ENCODE peak calls at places on chromosomes 7 and 10, in seven cellular contexts. One of them, this sample, is unnamed.

GRCh38 chr7:137454169-137455166 is 110.9 kb upstream of the PTN start:
- DNase-seq in stomach: no peak
- DNase-seq in Panc1: peak
- DNase-seq in psoas muscle: no peak
- DNase-seq in A549: peak
- DNase-seq in body of pancreas: peak
- DNase-seq in hepatocyte: peak
- DNase-seq in this sample: peak

GRCh38 chr10:30736685-30737232 is 107.2 kb upstream of the LYZL2 start:
- DNase-seq in stomach: peak
- DNase-seq in Panc1: peak
- DNase-seq in psoas muscle: peak
- DNase-seq in A549: peak
- DNase-seq in body of pancreas: peak
- DNase-seq in hepatocyte: peak
- DNase-seq in this sample: peak

GRCh38 chr10:31319602-31320178 is 674 bp downstream of the ZEB1 start:
- DNase-seq in stomach: no peak
- DNase-seq in Panc1: no peak
- DNase-seq in psoas muscle: no peak
- DNase-seq in A549: no peak
- DNase-seq in body of pancreas: no peak
- DNase-seq in hepatocyte: peak
- DNase-seq in this sample: no peak

GRCh38 chr10:45380903-45381610 is 7.0 kb downstream of the ALOX5 start:
- DNase-seq in stomach: no peak
- DNase-seq in Panc1: no peak
- DNase-seq in psoas muscle: no peak
- DNase-seq in A549: no peak
- DNase-seq in body of pancreas: peak
- DNase-seq in hepatocyte: no peak
- DNase-seq in this sample: no peak

GRCh38 chr10:69867699-69868558 is 66.2 kb downstream of the COL13A1 start:
- DNase-seq in stomach: no peak
- DNase-seq in Panc1: no peak
- DNase-seq in psoas muscle: peak
- DNase-seq in A549: no peak
- DNase-seq in body of pancreas: no peak
- DNase-seq in hepatocyte: no peak
- DNase-seq in this sample: no peak

GRCh38 chr10:49609283-49610014 is 661 bp upstream of the SLC18A3 start:
- DNase-seq in stomach: no peak
- DNase-seq in Panc1: no peak
- DNase-seq in psoas muscle: peak
- DNase-seq in A549: no peak
- DNase-seq in body of pancreas: no peak
- DNase-seq in hepatocyte: no peak
- DNase-seq in this sample: no peak

GRCh38 chr7:45184326-45185027 is 26.9 kb downstream of the RAMP3 start:
- DNase-seq in stomach: peak
- DNase-seq in Panc1: no peak
- DNase-seq in psoas muscle: no peak
- DNase-seq in A549: no peak
- DNase-seq in body of pancreas: no peak
- DNase-seq in hepatocyte: no peak
- DNase-seq in this sample: no peak

GRCh38 chr10:87691515-87692070 is 31.9 kb downstream of the PAPSS2 start:
- DNase-seq in stomach: no peak
- DNase-seq in Panc1: no peak
- DNase-seq in psoas muscle: no peak
- DNase-seq in A549: no peak
- DNase-seq in body of pancreas: no peak
- DNase-seq in hepatocyte: no peak
- DNase-seq in this sample: no peak

GRCh38 chr7:151336027-151336720 is 5.4 kb upstream of the NUB1 start:
- DNase-seq in stomach: no peak
- DNase-seq in Panc1: no peak
- DNase-seq in psoas muscle: no peak
- DNase-seq in A549: no peak
- DNase-seq in body of pancreas: no peak
- DNase-seq in hepatocyte: no peak
- DNase-seq in this sample: no peak

GRCh38 chr7:104018425-104018824 is 29.0 kb upstream of the RELN start:
- DNase-seq in stomach: no peak
- DNase-seq in Panc1: no peak
- DNase-seq in psoas muscle: no peak
- DNase-seq in A549: no peak
- DNase-seq in body of pancreas: no peak
- DNase-seq in hepatocyte: no peak
- DNase-seq in this sample: no peak

GRCh38 chr10:103513383-103514060 is 20.0 kb downstream of the NEURL1 start:
- DNase-seq in stomach: no peak
- DNase-seq in Panc1: no peak
- DNase-seq in psoas muscle: no peak
- DNase-seq in A549: no peak
- DNase-seq in body of pancreas: no peak
- DNase-seq in hepatocyte: no peak
- DNase-seq in this sample: no peak

GRCh38 chr7:42107484-42107883 is 129.5 kb downstream of the GLI3 start:
- DNase-seq in stomach: no peak
- DNase-seq in Panc1: no peak
- DNase-seq in psoas muscle: no peak
- DNase-seq in A549: no peak
- DNase-seq in body of pancreas: no peak
- DNase-seq in hepatocyte: peak
- DNase-seq in this sample: peak

GRCh38 chr10:17655009-17655408 is 11.1 kb downstream of the STAM start:
- DNase-seq in stomach: no peak
- DNase-seq in Panc1: no peak
- DNase-seq in psoas muscle: no peak
- DNase-seq in A549: no peak
- DNase-seq in body of pancreas: no peak
- DNase-seq in hepatocyte: no peak
- DNase-seq in this sample: no peak

GRCh38 chr7:1344421-1344820 is 111.7 kb downstream of the UNCX start:
- DNase-seq in stomach: no peak
- DNase-seq in Panc1: no peak
- DNase-seq in psoas muscle: peak
- DNase-seq in A549: no peak
- DNase-seq in body of pancreas: no peak
- DNase-seq in hepatocyte: no peak
- DNase-seq in this sample: no peak

GRCh38 chr10:85008493-85009181 is 680.2 kb downstream of the CCSER2 start:
- DNase-seq in stomach: no peak
- DNase-seq in Panc1: no peak
- DNase-seq in psoas muscle: no peak
- DNase-seq in A549: peak
- DNase-seq in body of pancreas: peak
- DNase-seq in hepatocyte: peak
- DNase-seq in this sample: no peak

GRCh38 chr7:123929107-123929506 is 4.1 kb downstream of the SPAM1 start:
- DNase-seq in stomach: peak
- DNase-seq in Panc1: no peak
- DNase-seq in psoas muscle: no peak
- DNase-seq in A549: no peak
- DNase-seq in body of pancreas: no peak
- DNase-seq in hepatocyte: peak
- DNase-seq in this sample: no peak

GRCh38 chr10:132066186-132066585 is 440 bp downstream of the JAKMIP3 start:
- DNase-seq in stomach: no peak
- DNase-seq in Panc1: no peak
- DNase-seq in psoas muscle: no peak
- DNase-seq in A549: no peak
- DNase-seq in body of pancreas: no peak
- DNase-seq in hepatocyte: no peak
- DNase-seq in this sample: peak

GRCh38 chr10:132064082-132064755 is 1.5 kb upstream of the JAKMIP3 start:
- DNase-seq in stomach: no peak
- DNase-seq in Panc1: no peak
- DNase-seq in psoas muscle: no peak
- DNase-seq in A549: no peak
- DNase-seq in body of pancreas: no peak
- DNase-seq in hepatocyte: no peak
- DNase-seq in this sample: no peak

GRCh38 chr10:132065491-132066105 is at the start of gene JAKMIP3:
- DNase-seq in stomach: peak
- DNase-seq in Panc1: peak
- DNase-seq in psoas muscle: peak
- DNase-seq in A549: peak
- DNase-seq in body of pancreas: peak
- DNase-seq in hepatocyte: peak
- DNase-seq in this sample: peak

GRCh38 chr10:132063432-132063831 is 2.3 kb upstream of the JAKMIP3 start:
- DNase-seq in stomach: no peak
- DNase-seq in Panc1: no peak
- DNase-seq in psoas muscle: no peak
- DNase-seq in A549: no peak
- DNase-seq in body of pancreas: no peak
- DNase-seq in hepatocyte: no peak
- DNase-seq in this sample: no peak

DNA sequence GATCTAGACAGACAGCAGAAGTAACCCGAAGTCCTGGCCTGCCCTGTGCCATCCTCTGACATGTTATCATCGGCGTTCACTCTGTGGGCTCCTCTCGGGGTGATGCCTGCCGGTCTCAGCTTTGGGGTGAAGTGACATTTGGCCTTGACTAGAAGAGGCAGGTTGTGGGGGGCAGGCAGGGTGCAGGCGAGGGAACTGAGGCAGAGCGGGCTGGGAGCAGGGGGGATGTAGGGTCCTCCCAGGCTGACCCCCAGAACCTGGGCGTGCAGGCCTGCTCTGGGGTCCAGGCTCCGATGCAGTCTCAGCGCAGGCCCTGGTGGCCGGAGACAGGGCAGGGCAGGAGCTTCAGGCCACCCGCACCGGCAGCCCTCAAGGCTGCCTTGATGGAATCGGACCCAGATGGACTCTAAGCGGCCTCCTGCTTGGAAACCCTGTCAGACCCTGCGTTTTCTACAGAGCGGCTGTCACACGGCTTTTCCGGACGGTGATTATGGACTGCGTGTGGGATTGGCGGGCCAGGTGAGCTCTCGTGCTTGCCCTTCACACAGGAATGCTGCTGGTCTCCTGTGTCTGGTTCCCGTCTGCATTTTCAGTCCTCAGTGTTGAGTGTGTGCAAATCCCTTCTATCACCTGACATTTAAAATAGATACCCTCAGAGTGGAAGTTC is 842 bp upstream of the JAKMIP3 start:
- DNase-seq in stomach: no peak
- DNase-seq in Panc1: no peak
- DNase-seq in psoas muscle: no peak
- DNase-seq in A549: no peak
- DNase-seq in body of pancreas: no peak
- DNase-seq in hepatocyte: no peak
- DNase-seq in this sample: no peak
- H3K4me3 ChIP-seq in stomach: peak
- H3K4me3 ChIP-seq in Panc1: peak
- H3K4me3 ChIP-seq in psoas muscle: peak
- H3K4me3 ChIP-seq in A549: peak
- H3K4me3 ChIP-seq in body of pancreas: no peak
- H3K4me3 ChIP-seq in hepatocyte: no peak
- H3K4me3 ChIP-seq in this sample: peak

DNA sequence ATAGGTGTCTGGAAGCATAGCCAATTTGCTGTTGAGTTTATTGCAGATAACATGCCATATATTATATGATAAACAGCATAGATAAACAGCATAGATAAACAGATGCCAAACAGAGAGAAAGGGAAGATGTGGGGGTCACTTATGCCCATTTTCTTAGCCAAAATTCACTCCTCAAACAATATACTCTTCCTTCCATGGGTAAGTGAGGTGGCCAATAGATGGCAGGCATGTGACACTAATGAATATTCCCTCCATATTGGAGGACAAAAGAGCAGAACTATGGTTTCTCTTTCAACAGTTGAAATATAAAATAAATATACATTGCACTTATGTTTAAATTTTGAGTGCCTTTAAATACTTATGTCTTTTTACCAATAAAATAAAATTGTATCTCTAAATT is 1212.8 kb downstream of the REEP3 start:
- DNase-seq in stomach: peak
- DNase-seq in Panc1: peak
- DNase-seq in psoas muscle: no peak
- DNase-seq in A549: peak
- DNase-seq in body of pancreas: peak
- DNase-seq in hepatocyte: peak
- DNase-seq in this sample: peak
- TF ChIP-seq CTCF in stomach: no peak
- TF ChIP-seq CTCF in Panc1: peak
- TF ChIP-seq CTCF in psoas muscle: no peak
- TF ChIP-seq CTCF in A549: peak
- TF ChIP-seq CTCF in body of pancreas: peak
- TF ChIP-seq CTCF in hepatocyte: peak
- TF ChIP-seq CTCF in this sample: peak

GRCh38 chr7:128168667-128169210 is 72.3 kb upstream of the LEP start:
- DNase-seq in stomach: no peak
- DNase-seq in Panc1: no peak
- DNase-seq in psoas muscle: no peak
- DNase-seq in A549: no peak
- DNase-seq in body of pancreas: no peak
- DNase-seq in hepatocyte: peak
- DNase-seq in this sample: peak

GRCh38 chr7:128165927-128166420 is 75.1 kb upstream of the LEP start:
- DNase-seq in stomach: no peak
- DNase-seq in Panc1: no peak
- DNase-seq in psoas muscle: no peak
- DNase-seq in A549: no peak
- DNase-seq in body of pancreas: no peak
- DNase-seq in hepatocyte: no peak
- DNase-seq in this sample: no peak

GRCh38 chr7:128166603-128167315 is 74.3 kb upstream of the LEP start:
- DNase-seq in stomach: no peak
- DNase-seq in Panc1: no peak
- DNase-seq in psoas muscle: no peak
- DNase-seq in A549: no peak
- DNase-seq in body of pancreas: peak
- DNase-seq in hepatocyte: peak
- DNase-seq in this sample: no peak

GRCh38 chr7:128167791-128168666 is 73.0 kb upstream of the LEP start:
- DNase-seq in stomach: no peak
- DNase-seq in Panc1: no peak
- DNase-seq in psoas muscle: no peak
- DNase-seq in A549: no peak
- DNase-seq in body of pancreas: no peak
- DNase-seq in hepatocyte: no peak
- DNase-seq in this sample: no peak

DNA sequence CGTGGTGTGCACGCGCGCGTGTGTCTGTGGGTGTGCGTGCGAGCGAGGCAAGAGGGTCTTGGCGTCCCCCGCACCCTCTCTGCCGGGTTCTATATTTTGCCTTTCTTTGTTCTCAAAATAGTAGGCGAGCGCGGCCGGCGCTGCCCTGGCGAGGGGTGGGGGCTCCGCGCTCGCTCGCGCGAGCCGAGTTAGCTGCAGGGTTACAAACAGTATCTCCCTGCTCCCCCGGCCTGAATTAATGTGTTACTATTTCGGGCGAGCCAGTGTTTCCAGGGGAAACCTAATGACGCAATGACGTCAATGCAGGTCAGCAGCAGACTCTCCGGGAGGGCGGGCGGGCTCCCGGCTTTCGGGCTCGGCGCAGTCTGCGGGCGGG is 73.8 kb upstream of the LEP start:
- DNase-seq in stomach: peak
- DNase-seq in Panc1: no peak
- DNase-seq in psoas muscle: no peak
- DNase-seq in A549: peak
- DNase-seq in body of pancreas: peak
- DNase-seq in hepatocyte: peak
- DNase-seq in this sample: peak
- H3K4me3 ChIP-seq in stomach: peak
- H3K4me3 ChIP-seq in Panc1: peak
- H3K4me3 ChIP-seq in psoas muscle: peak
- H3K4me3 ChIP-seq in A549: peak
- H3K4me3 ChIP-seq in body of pancreas: peak
- H3K4me3 ChIP-seq in hepatocyte: peak
- H3K4me3 ChIP-seq in this sample: peak

GRCh38 chr7:130490287-130490686 is 1.6 kb upstream of the MEST start:
- DNase-seq in stomach: no peak
- DNase-seq in Panc1: no peak
- DNase-seq in psoas muscle: no peak
- DNase-seq in A549: no peak
- DNase-seq in body of pancreas: no peak
- DNase-seq in hepatocyte: no peak
- DNase-seq in this sample: no peak
- TF ChIP-seq CTCF in stomach: no peak
- TF ChIP-seq CTCF in Panc1: no peak
- TF ChIP-seq CTCF in psoas muscle: no peak
- TF ChIP-seq CTCF in A549: no peak
- TF ChIP-seq CTCF in body of pancreas: no peak
- TF ChIP-seq CTCF in hepatocyte: no peak
- TF ChIP-seq CTCF in this sample: no peak